ENCODE peak calls at places on chromosomes 2 and 18, in four cellular contexts. One of them, this sample, is unnamed.

GRCh38 chr18:10391506-10391905 is 62.9 kb upstream of the APCDD1 start:
- DNase-seq in WTC11: no peak
- DNase-seq in A549: no peak
- DNase-seq in K562: no peak
- DNase-seq in this sample: no peak

GRCh38 chr2:239874636-239875356 is 150.3 kb downstream of the NDUFA10 start:
- DNase-seq in WTC11: no peak
- DNase-seq in A549: no peak
- DNase-seq in K562: no peak
- DNase-seq in this sample: no peak

GRCh38 chr2:206084468-206084869 is 1.5 kb downstream of the INO80D start:
- DNase-seq in WTC11: peak; percentile 70
- DNase-seq in A549: peak; percentile 61
- DNase-seq in K562: peak; percentile 69
- DNase-seq in this sample: peak; percentile 61

GRCh38 chr18:44098551-44099098 is 582.1 kb upstream of the SETBP1 start:
- DNase-seq in WTC11: peak; percentile 40
- DNase-seq in A549: no peak
- DNase-seq in K562: no peak
- DNase-seq in this sample: peak; percentile 53

GRCh38 chr18:7221424-7222155 is 9.3 kb upstream of the LRRC30 start:
- DNase-seq in WTC11: peak; percentile 67
- DNase-seq in A549: peak; percentile 26
- DNase-seq in K562: peak; percentile 66
- DNase-seq in this sample: peak; percentile 69

GRCh38 chr18:69845588-69846506 is 101.8 kb downstream of the CD226 start:
- DNase-seq in WTC11: no peak
- DNase-seq in A549: no peak
- DNase-seq in K562: peak; percentile 2
- DNase-seq in this sample: no peak

GRCh38 chr2:212723226-212723625 is 184.6 kb upstream of the ERBB4 start:
- DNase-seq in WTC11: no peak
- DNase-seq in A549: no peak
- DNase-seq in K562: no peak
- DNase-seq in this sample: no peak

GRCh38 chr2:51795248-51795888 is 763.4 kb upstream of the NRXN1 start:
- DNase-seq in WTC11: peak; percentile 78
- DNase-seq in A549: no peak
- DNase-seq in K562: peak; percentile 8
- DNase-seq in this sample: peak; percentile 14

GRCh38 chr2:68272246-68272987 is 20.1 kb upstream of the PPP3R1 start:
- DNase-seq in WTC11: no peak
- DNase-seq in A549: no peak
- DNase-seq in K562: no peak
- DNase-seq in this sample: no peak

GRCh38 chr18:56221195-56222065 is 417.0 kb downstream of the TXNL1 start:
- DNase-seq in WTC11: no peak
- DNase-seq in A549: no peak
- DNase-seq in K562: no peak
- DNase-seq in this sample: no peak

GRCh38 chr2:84713441-84713840 is 167.4 kb downstream of the TRABD2A start:
- DNase-seq in WTC11: no peak
- DNase-seq in A549: no peak
- DNase-seq in K562: no peak
- DNase-seq in this sample: no peak

GRCh38 chr18:35334821-35335220 is 9.4 kb downstream of the ZNF24 start:
- DNase-seq in WTC11: no peak
- DNase-seq in A549: no peak
- DNase-seq in K562: no peak
- DNase-seq in this sample: no peak

GRCh38 chr18:39241534-39241933 is 1675.9 kb upstream of the CELF4 start:
- DNase-seq in WTC11: no peak
- DNase-seq in A549: no peak
- DNase-seq in K562: no peak
- DNase-seq in this sample: no peak

GRCh38 chr2:188931361-188931760 is 42.8 kb upstream of the COL3A1 start:
- DNase-seq in WTC11: no peak
- DNase-seq in A549: no peak
- DNase-seq in K562: no peak
- DNase-seq in this sample: no peak
- TF ChIP-seq JUN in WTC11: no peak
- TF ChIP-seq JUN in A549: no peak
- TF ChIP-seq JUN in K562: no peak
- TF ChIP-seq JUN in this sample: no peak

GRCh38 chr2:15023231-15023630 is 390.7 kb downstream of the LRATD1 start:
- DNase-seq in WTC11: no peak
- DNase-seq in A549: no peak
- DNase-seq in K562: no peak
- DNase-seq in this sample: no peak
- TF ChIP-seq JUN in WTC11: no peak
- TF ChIP-seq JUN in A549: no peak
- TF ChIP-seq JUN in K562: no peak
- TF ChIP-seq JUN in this sample: no peak

GRCh38 chr2:223545406-223545805 is 56.8 kb downstream of the SCG2 start:
- DNase-seq in WTC11: no peak
- DNase-seq in A549: no peak
- DNase-seq in K562: no peak
- DNase-seq in this sample: no peak

GRCh38 chr2:223549215-223549614 is 52.9 kb downstream of the SCG2 start:
- DNase-seq in WTC11: no peak
- DNase-seq in A549: peak; percentile 49
- DNase-seq in K562: no peak
- DNase-seq in this sample: peak; percentile 88

GRCh38 chr2:223548194-223548593 is 54.0 kb downstream of the SCG2 start:
- DNase-seq in WTC11: no peak
- DNase-seq in A549: no peak
- DNase-seq in K562: no peak
- DNase-seq in this sample: no peak

GRCh38 chr2:223545830-223546229 is 56.3 kb downstream of the SCG2 start:
- DNase-seq in WTC11: no peak
- DNase-seq in A549: no peak
- DNase-seq in K562: no peak
- DNase-seq in this sample: no peak
- TF ChIP-seq JUN in WTC11: no peak
- TF ChIP-seq JUN in A549: no peak
- TF ChIP-seq JUN in K562: no peak
- TF ChIP-seq JUN in this sample: no peak

DNA sequence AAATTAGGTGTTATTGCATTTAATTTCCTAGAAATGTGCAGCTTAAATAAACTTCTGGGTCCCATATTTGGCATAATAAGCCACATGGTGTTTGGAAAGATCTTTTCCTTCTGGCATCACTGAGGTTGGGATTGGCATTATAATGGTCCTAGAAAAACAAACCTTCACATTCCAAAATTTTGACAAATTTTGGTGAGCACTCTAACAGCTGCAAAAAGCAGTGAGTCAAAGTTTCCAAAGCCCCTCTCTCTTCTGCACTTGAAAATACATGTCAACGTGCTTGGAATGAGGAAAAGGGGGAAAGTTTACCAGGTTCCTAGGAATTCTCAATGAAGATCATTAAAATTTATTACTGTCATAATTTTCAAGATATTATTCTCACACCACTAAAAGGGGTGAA is 77.8 kb upstream of the STK17B start:
- DNase-seq in WTC11: no peak
- DNase-seq in A549: no peak
- DNase-seq in K562: no peak
- DNase-seq in this sample: no peak
- TF ChIP-seq JUN in WTC11: no peak
- TF ChIP-seq JUN in A549: no peak
- TF ChIP-seq JUN in K562: no peak
- TF ChIP-seq JUN in this sample: no peak

GRCh38 chr2:20569464-20570223 is 81.3 kb downstream of the HS1BP3 start:
- DNase-seq in WTC11: no peak
- DNase-seq in A549: no peak
- DNase-seq in K562: no peak
- DNase-seq in this sample: no peak

GRCh38 chr2:20567159-20567925 is 83.6 kb downstream of the HS1BP3 start:
- DNase-seq in WTC11: peak; percentile 72
- DNase-seq in A549: no peak
- DNase-seq in K562: no peak
- DNase-seq in this sample: peak; percentile 73

GRCh38 chr2:20570249-20570648 is 80.6 kb downstream of the HS1BP3 start:
- DNase-seq in WTC11: no peak
- DNase-seq in A549: no peak
- DNase-seq in K562: no peak
- DNase-seq in this sample: no peak

GRCh38 chr2:20567926-20568179 is 83.0 kb downstream of the HS1BP3 start:
- DNase-seq in WTC11: no peak
- DNase-seq in A549: no peak
- DNase-seq in K562: no peak
- DNase-seq in this sample: peak; percentile 38

DNA sequence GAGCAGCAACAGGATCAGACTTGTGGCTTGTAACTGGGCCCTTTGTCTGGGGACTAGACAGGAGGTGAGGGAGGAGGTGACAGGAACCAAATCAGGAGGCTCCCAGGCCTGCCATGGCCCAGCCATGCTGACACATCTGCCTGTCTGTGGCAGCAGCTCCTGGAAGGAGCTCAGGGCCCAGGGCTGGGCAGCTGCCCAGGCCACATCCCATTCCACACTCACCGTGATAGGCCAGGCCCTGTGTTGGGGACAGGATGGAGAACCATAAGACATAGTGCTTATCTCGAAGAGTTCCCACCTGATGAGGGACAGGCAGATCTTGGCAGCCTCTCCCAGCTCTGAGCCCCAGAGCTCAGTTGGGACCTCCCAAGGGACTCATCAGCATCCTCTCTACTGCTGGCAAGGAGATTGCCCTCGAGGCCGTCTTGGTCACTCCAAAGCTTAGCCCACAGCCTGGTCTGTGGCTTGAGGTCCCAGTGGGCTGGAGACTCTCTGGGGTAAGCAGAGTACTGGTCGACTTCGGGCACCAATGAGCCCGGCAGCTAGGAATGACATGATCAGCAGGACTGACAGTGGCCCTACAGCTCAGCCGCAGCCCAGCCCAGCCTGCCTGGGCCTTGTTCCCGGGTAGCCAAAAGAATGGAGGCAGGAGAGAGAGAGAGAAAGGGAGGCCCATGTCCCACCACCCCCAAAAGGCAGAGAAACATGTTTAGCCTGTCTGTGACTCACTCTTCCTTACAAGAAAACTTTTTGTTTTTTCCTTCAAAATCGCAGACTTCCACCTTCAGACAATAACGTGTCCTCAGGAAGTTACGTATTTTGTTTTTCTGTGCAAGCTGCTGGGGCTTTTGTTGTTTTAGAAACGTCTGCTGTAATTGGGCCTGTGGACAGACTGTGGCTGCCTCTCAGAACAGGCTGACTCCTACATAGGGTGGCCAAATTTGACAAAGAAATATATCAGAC is 82.1 kb downstream of the HS1BP3 start:
- DNase-seq in WTC11: no peak
- DNase-seq in A549: no peak
- DNase-seq in K562: no peak
- DNase-seq in this sample: peak; percentile 98
- TF ChIP-seq JUN in WTC11: no peak
- TF ChIP-seq JUN in A549: no peak
- TF ChIP-seq JUN in K562: no peak
- TF ChIP-seq JUN in this sample: peak; percentile 96

GRCh38 chr18:63378919-63379638 is 12.1 kb upstream of the KDSR start:
- DNase-seq in WTC11: no peak
- DNase-seq in A549: no peak
- DNase-seq in K562: no peak
- DNase-seq in this sample: peak; percentile 45
- TF ChIP-seq JUN in WTC11: no peak
- TF ChIP-seq JUN in A549: no peak
- TF ChIP-seq JUN in K562: no peak
- TF ChIP-seq JUN in this sample: no peak

DNA sequence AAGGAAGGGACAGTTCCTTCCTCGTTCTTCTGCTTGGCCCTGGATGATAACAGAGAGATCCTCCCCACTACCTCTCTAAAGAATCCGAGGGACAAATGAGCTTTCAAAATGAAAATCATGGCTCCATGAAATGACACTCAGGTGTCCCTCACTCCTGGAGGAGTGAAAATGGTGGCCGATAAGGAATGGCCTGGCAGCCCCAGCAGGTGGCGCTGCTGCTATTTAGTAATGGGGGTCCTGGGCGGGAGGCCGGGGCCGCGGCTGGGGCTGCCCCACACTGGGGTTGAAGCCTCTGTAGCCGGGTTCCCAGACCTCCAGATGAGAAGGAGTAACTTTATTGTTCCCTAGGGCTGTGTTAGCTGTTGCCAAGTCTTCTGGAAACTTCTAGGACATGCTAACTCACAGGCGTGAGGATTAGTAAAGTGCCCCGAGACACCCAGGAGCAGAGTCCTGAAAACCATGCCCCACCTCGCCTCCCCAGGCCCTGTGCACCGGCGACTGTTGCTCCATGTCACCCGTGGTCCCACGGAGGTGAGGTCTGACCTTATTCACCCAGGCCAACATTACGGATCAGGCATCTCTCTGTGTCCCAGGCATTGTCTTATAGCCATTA is 138.0 kb downstream of the CTIF start:
- DNase-seq in WTC11: peak; percentile 89
- DNase-seq in A549: peak; percentile 41
- DNase-seq in K562: peak; percentile 74
- DNase-seq in this sample: peak; percentile 47
- TF ChIP-seq JUN in WTC11: no peak
- TF ChIP-seq JUN in A549: no peak
- TF ChIP-seq JUN in K562: no peak
- TF ChIP-seq JUN in this sample: no peak

GRCh38 chr2:42345986-42346385 is 15.0 kb downstream of the COX7A2L start:
- DNase-seq in WTC11: no peak
- DNase-seq in A549: no peak
- DNase-seq in K562: no peak
- DNase-seq in this sample: peak; percentile 50
- TF ChIP-seq JUN in WTC11: no peak
- TF ChIP-seq JUN in A549: no peak
- TF ChIP-seq JUN in K562: no peak
- TF ChIP-seq JUN in this sample: no peak

This sample was measured in endothelial cell of umbilical vein.